ENCODE peak calls at places on chromosomes 7 and 10, in eight cellular contexts. One of them, this sample, is unnamed.

GRCh38 chr7:85021090-85021704 is 165.7 kb downstream of the SEMA3D start:
- DNase-seq in EH: peak
- DNase-seq in fibroblast of mammary gland: peak
- DNase-seq in SK-N-SH: no peak
- DNase-seq in left colon: no peak
- DNase-seq in mesendoderm: no peak
- DNase-seq in fibroblast of pulmonary artery: peak
- DNase-seq in iris pigment epithelial cell: peak
- DNase-seq in this sample: peak

GRCh38 chr7:70700055-70700934 is 431.6 kb upstream of the GALNT17 start:
- DNase-seq in fibroblast of mammary gland: no peak
- DNase-seq in EH: no peak
- DNase-seq in left colon: no peak
- DNase-seq in fibroblast of pulmonary artery: no peak
- DNase-seq in iris pigment epithelial cell: no peak
- DNase-seq in SK-N-SH: no peak
- DNase-seq in mesendoderm: no peak
- DNase-seq in this sample: no peak

GRCh38 chr10:109978481-109978880 is 29.3 kb upstream of the ADD3 start:
- DNase-seq in fibroblast of pulmonary artery: peak
- DNase-seq in iris pigment epithelial cell: peak
- DNase-seq in SK-N-SH: no peak
- DNase-seq in fibroblast of mammary gland: peak
- DNase-seq in mesendoderm: peak
- DNase-seq in left colon: no peak
- DNase-seq in EH: peak
- DNase-seq in this sample: peak

GRCh38 chr7:92739091-92739490 is 97.3 kb downstream of the CDK6 start:
- DNase-seq in fibroblast of pulmonary artery: no peak
- DNase-seq in EH: no peak
- DNase-seq in iris pigment epithelial cell: no peak
- DNase-seq in left colon: no peak
- DNase-seq in SK-N-SH: no peak
- DNase-seq in mesendoderm: no peak
- DNase-seq in fibroblast of mammary gland: no peak
- DNase-seq in this sample: no peak

GRCh38 chr10:3095373-3096139 is 28.2 kb downstream of the PFKP start:
- DNase-seq in fibroblast of mammary gland: peak
- DNase-seq in fibroblast of pulmonary artery: peak
- DNase-seq in mesendoderm: peak
- DNase-seq in EH: peak
- DNase-seq in left colon: peak
- DNase-seq in iris pigment epithelial cell: peak
- DNase-seq in SK-N-SH: no peak
- DNase-seq in this sample: peak

GRCh38 chr7:100974021-100974420 is 4.7 kb downstream of the MUC12 start:
- DNase-seq in iris pigment epithelial cell: peak
- DNase-seq in mesendoderm: no peak
- DNase-seq in EH: peak
- DNase-seq in fibroblast of pulmonary artery: no peak
- DNase-seq in left colon: no peak
- DNase-seq in SK-N-SH: no peak
- DNase-seq in fibroblast of mammary gland: no peak
- DNase-seq in this sample: peak

GRCh38 chr7:101021703-101022102 is 1.8 kb downstream of the MUC17 start:
- DNase-seq in EH: no peak
- DNase-seq in iris pigment epithelial cell: no peak
- DNase-seq in SK-N-SH: no peak
- DNase-seq in fibroblast of pulmonary artery: no peak
- DNase-seq in mesendoderm: no peak
- DNase-seq in left colon: peak
- DNase-seq in fibroblast of mammary gland: no peak
- DNase-seq in this sample: no peak

GRCh38 chr7:13560441-13560840 is 429.0 kb downstream of the ETV1 start:
- DNase-seq in SK-N-SH: no peak
- DNase-seq in fibroblast of pulmonary artery: peak
- DNase-seq in mesendoderm: no peak
- DNase-seq in iris pigment epithelial cell: peak
- DNase-seq in left colon: no peak
- DNase-seq in EH: no peak
- DNase-seq in fibroblast of mammary gland: peak
- DNase-seq in this sample: no peak

GRCh38 chr10:51063659-51064535 is 10.4 kb upstream of the PRKG1 start:
- DNase-seq in fibroblast of pulmonary artery: peak
- DNase-seq in SK-N-SH: peak
- DNase-seq in EH: peak
- DNase-seq in left colon: no peak
- DNase-seq in iris pigment epithelial cell: peak
- DNase-seq in fibroblast of mammary gland: peak
- DNase-seq in mesendoderm: peak
- DNase-seq in this sample: peak

GRCh38 chr10:75240329-75240728 is 4.6 kb upstream of the COMTD1 start:
- DNase-seq in EH: no peak
- DNase-seq in mesendoderm: no peak
- DNase-seq in SK-N-SH: no peak
- DNase-seq in fibroblast of mammary gland: no peak
- DNase-seq in iris pigment epithelial cell: no peak
- DNase-seq in left colon: peak
- DNase-seq in fibroblast of pulmonary artery: no peak
- DNase-seq in this sample: no peak

GRCh38 chr7:27031289-27032172 is 64.3 kb downstream of the HOXA1 start:
- DNase-seq in mesendoderm: no peak
- DNase-seq in SK-N-SH: no peak
- DNase-seq in EH: peak
- DNase-seq in fibroblast of pulmonary artery: peak
- DNase-seq in iris pigment epithelial cell: peak
- DNase-seq in fibroblast of mammary gland: peak
- DNase-seq in left colon: no peak
- DNase-seq in this sample: peak

GRCh38 chr7:108402865-108403264 is 53.4 kb downstream of the NRCAM start:
- DNase-seq in EH: no peak
- DNase-seq in left colon: no peak
- DNase-seq in iris pigment epithelial cell: peak
- DNase-seq in fibroblast of mammary gland: peak
- DNase-seq in fibroblast of pulmonary artery: peak
- DNase-seq in mesendoderm: no peak
- DNase-seq in SK-N-SH: no peak
- DNase-seq in this sample: no peak

GRCh38 chr10:25725917-25726716 is 207.9 kb upstream of the MYO3A start:
- DNase-seq in EH: peak
- DNase-seq in left colon: no peak
- DNase-seq in fibroblast of pulmonary artery: peak
- DNase-seq in fibroblast of mammary gland: peak
- DNase-seq in mesendoderm: peak
- DNase-seq in SK-N-SH: peak
- DNase-seq in iris pigment epithelial cell: peak
- DNase-seq in this sample: peak

GRCh38 chr10:35607475-35608316 is 2.6 kb downstream of the GJD4 start:
- DNase-seq in left colon: no peak
- DNase-seq in SK-N-SH: peak
- DNase-seq in fibroblast of pulmonary artery: peak
- DNase-seq in fibroblast of mammary gland: no peak
- DNase-seq in mesendoderm: no peak
- DNase-seq in EH: peak
- DNase-seq in iris pigment epithelial cell: no peak
- DNase-seq in this sample: peak

GRCh38 chr10:122894261-122894944 is 15.0 kb upstream of the FAM24B start:
- DNase-seq in fibroblast of pulmonary artery: no peak
- DNase-seq in mesendoderm: no peak
- DNase-seq in left colon: no peak
- DNase-seq in iris pigment epithelial cell: no peak
- DNase-seq in SK-N-SH: no peak
- DNase-seq in fibroblast of mammary gland: no peak
- DNase-seq in EH: no peak
- DNase-seq in this sample: no peak

GRCh38 chr7:159096736-159097581 is 47.7 kb downstream of the VIPR2 start:
- DNase-seq in fibroblast of pulmonary artery: no peak
- DNase-seq in iris pigment epithelial cell: no peak
- DNase-seq in EH: no peak
- DNase-seq in fibroblast of mammary gland: no peak
- DNase-seq in mesendoderm: no peak
- DNase-seq in left colon: no peak
- DNase-seq in SK-N-SH: no peak
- DNase-seq in this sample: no peak

GRCh38 chr10:5481121-5481520 is 18.2 kb downstream of the CALML5 start:
- DNase-seq in left colon: peak
- DNase-seq in iris pigment epithelial cell: no peak
- DNase-seq in EH: no peak
- DNase-seq in mesendoderm: no peak
- DNase-seq in SK-N-SH: no peak
- DNase-seq in fibroblast of pulmonary artery: no peak
- DNase-seq in fibroblast of mammary gland: no peak
- DNase-seq in this sample: no peak

GRCh38 chr10:8033812-8034665 is 20.4 kb upstream of the GATA3 start:
- DNase-seq in EH: no peak
- DNase-seq in fibroblast of pulmonary artery: no peak
- DNase-seq in left colon: no peak
- DNase-seq in fibroblast of mammary gland: no peak
- DNase-seq in SK-N-SH: no peak
- DNase-seq in iris pigment epithelial cell: no peak
- DNase-seq in mesendoderm: peak
- DNase-seq in this sample: no peak

GRCh38 chr7:11328309-11328708 is 354.6 kb downstream of the PHF14 start:
- DNase-seq in fibroblast of mammary gland: no peak
- DNase-seq in mesendoderm: peak
- DNase-seq in fibroblast of pulmonary artery: peak
- DNase-seq in iris pigment epithelial cell: peak
- DNase-seq in EH: no peak
- DNase-seq in SK-N-SH: no peak
- DNase-seq in left colon: no peak
- DNase-seq in this sample: no peak

GRCh38 chr7:47609803-47610452 is 28.0 kb upstream of the TNS3 start:
- DNase-seq in left colon: no peak
- DNase-seq in fibroblast of mammary gland: peak
- DNase-seq in fibroblast of pulmonary artery: peak
- DNase-seq in iris pigment epithelial cell: peak
- DNase-seq in SK-N-SH: no peak
- DNase-seq in EH: peak
- DNase-seq in mesendoderm: no peak
- DNase-seq in this sample: no peak

GRCh38 chr7:12670071-12670729 is 17.2 kb upstream of the ARL4A start:
- DNase-seq in fibroblast of mammary gland: peak
- DNase-seq in fibroblast of pulmonary artery: peak
- DNase-seq in mesendoderm: no peak
- DNase-seq in left colon: no peak
- DNase-seq in iris pigment epithelial cell: peak
- DNase-seq in SK-N-SH: no peak
- DNase-seq in EH: peak
- DNase-seq in this sample: no peak

GRCh38 chr7:37142943-37143342 is 305.7 kb downstream of the ELMO1 start:
- DNase-seq in mesendoderm: peak
- DNase-seq in EH: peak
- DNase-seq in left colon: no peak
- DNase-seq in iris pigment epithelial cell: no peak
- DNase-seq in fibroblast of pulmonary artery: no peak
- DNase-seq in SK-N-SH: no peak
- DNase-seq in fibroblast of mammary gland: no peak
- DNase-seq in this sample: no peak

GRCh38 chr7:75650671-75651070 is 88.1 kb downstream of the HIP1 start:
- DNase-seq in mesendoderm: peak
- DNase-seq in fibroblast of mammary gland: no peak
- DNase-seq in left colon: peak
- DNase-seq in fibroblast of pulmonary artery: no peak
- DNase-seq in iris pigment epithelial cell: no peak
- DNase-seq in EH: peak
- DNase-seq in SK-N-SH: peak
- DNase-seq in this sample: no peak

GRCh38 chr10:96017227-96017687 is 26.1 kb upstream of the CCNJ start:
- DNase-seq in SK-N-SH: peak
- DNase-seq in EH: peak
- DNase-seq in fibroblast of pulmonary artery: peak
- DNase-seq in left colon: no peak
- DNase-seq in mesendoderm: peak
- DNase-seq in fibroblast of mammary gland: peak
- DNase-seq in iris pigment epithelial cell: peak
- DNase-seq in this sample: peak

GRCh38 chr7:82740246-82740848 is 296.8 kb upstream of the CACNA2D1 start:
- DNase-seq in iris pigment epithelial cell: peak
- DNase-seq in SK-N-SH: peak
- DNase-seq in fibroblast of mammary gland: peak
- DNase-seq in EH: peak
- DNase-seq in left colon: no peak
- DNase-seq in fibroblast of pulmonary artery: peak
- DNase-seq in mesendoderm: peak
- DNase-seq in this sample: peak

GRCh38 chr10:121709674-121710073 is 111.4 kb upstream of the FGFR2 start:
- DNase-seq in mesendoderm: no peak
- DNase-seq in iris pigment epithelial cell: peak
- DNase-seq in left colon: no peak
- DNase-seq in fibroblast of pulmonary artery: peak
- DNase-seq in fibroblast of mammary gland: peak
- DNase-seq in SK-N-SH: no peak
- DNase-seq in EH: no peak
- DNase-seq in this sample: no peak

GRCh38 chr7:114818501-114818900 is 103.4 kb upstream of the MDFIC start:
- DNase-seq in mesendoderm: no peak
- DNase-seq in fibroblast of pulmonary artery: peak
- DNase-seq in fibroblast of mammary gland: peak
- DNase-seq in SK-N-SH: no peak
- DNase-seq in left colon: no peak
- DNase-seq in iris pigment epithelial cell: peak
- DNase-seq in EH: peak
- DNase-seq in this sample: peak